ENCODE peak calls at places on chromosomes 13 and 19, in six cellular contexts. Y is epithelial cell of esophagus, J is GM10248, R is lower lobe of right lung, H is heart right ventricle, F is fibroblast of lung. X is an unnamed sample.

GRCh38 chr19:17725422-17726078 is 6.3 kb downstream of the MAP1S start:
- DNase-seq in Y (no peak), J (no peak), R (no peak), H (no peak), F (no peak), X (no peak)

GRCh38 chr19:1683869-1684572 is 31.6 kb upstream of the TCF3 start:
- DNase-seq in Y (no peak), J (no peak), R (no peak), H (no peak), F (no peak), X (no peak)

GRCh38 chr13:31699650-31700049 is 39.7 kb upstream of the RXFP2 start:
- DNase-seq in Y (no peak), J (no peak), R (no peak), H (no peak), F (no peak), X (no peak)

GRCh38 chr19:56015756-56016155 is 29.2 kb downstream of the NLRP5 start:
- DNase-seq in Y (no peak), J (no peak), R (no peak), H (no peak), F (no peak), X (no peak)

GRCh38 chr19:55355213-55355821 is 798 bp upstream of the COX6B2 start:
- DNase-seq in Y (peak), J (no peak), R (no peak), H (no peak), F (no peak), X (no peak)

GRCh38 chr19:55384576-55385235 is 614 bp upstream of the TMEM238 start:
- DNase-seq in Y (no peak), J (no peak), R (peak), H (no peak), F (no peak), X (no peak)

GRCh38 chr13:100721885-100722512 is 47.4 kb upstream of the TMTC4 start:
- DNase-seq in Y (peak), J (peak), R (no peak), H (peak), F (peak), X (peak)

GRCh38 chr19:46270521-46271256 is 26.2 kb upstream of the HIF3A start:
- DNase-seq in Y (no peak), J (no peak), R (no peak), H (no peak), F (no peak), X (no peak)

GRCh38 chr19:54010474-54010873 is 19.0 kb downstream of the CACNG6 start:
- DNase-seq in Y (no peak), J (no peak), R (no peak), H (no peak), F (no peak), X (no peak)

GRCh38 chr13:31980842-31981241 is 50.7 kb upstream of the FRY start:
- DNase-seq in Y (no peak), J (no peak), R (no peak), H (no peak), F (no peak), X (no peak)

GRCh38 chr19:55158423-55158822 is 891 bp upstream of the TNNI3 start:
- DNase-seq in Y (no peak), J (no peak), R (no peak), H (no peak), F (no peak), X (no peak)

GRCh38 chr19:30256510-30256850 is 115.7 kb upstream of the ZNF536 start:
- DNase-seq in Y (no peak), J (no peak), R (no peak), H (no peak), F (no peak), X (no peak)

GRCh38 chr19:48836089-48837017 is at the start of gene HSD17B14:
- DNase-seq in Y (no peak), J (no peak), R (no peak), H (peak), F (peak), X (peak)

GRCh38 chr13:75776550-75776949 is 140.4 kb downstream of the LMO7 start:
- DNase-seq in Y (no peak), J (no peak), R (no peak), H (no peak), F (no peak), X (no peak)

GRCh38 chr19:29467824-29468401 is 57.9 kb upstream of the VSTM2B start:
- DNase-seq in Y (peak), J (no peak), R (no peak), H (no peak), F (no peak), X (peak)

GRCh38 chr19:17240062-17240854 is 5.5 kb downstream of the NR2F6 start:
- DNase-seq in Y (no peak), J (no peak), R (no peak), H (no peak), F (no peak), X (no peak)

GRCh38 chr19:14699641-14700040 is 9.8 kb downstream of the ZNF333 start:
- DNase-seq in Y (no peak), J (no peak), R (no peak), H (no peak), F (no peak), X (no peak)

GRCh38 chr19:3120611-3121231 is 15.1 kb upstream of the GNA15 start:
- DNase-seq in Y (no peak), J (no peak), R (no peak), H (no peak), F (no peak), X (no peak)

GRCh38 chr13:112849500-112849899 is 119.5 kb upstream of the MCF2L start:
- DNase-seq in Y (no peak), J (no peak), R (no peak), H (no peak), F (peak), X (no peak)

GRCh38 chr13:30877335-30877734 is 28.7 kb upstream of the MEDAG start:
- DNase-seq in Y (no peak), J (no peak), R (no peak), H (no peak), F (peak), X (peak)

GRCh38 chr13:65593298-65593874 is 1636.8 kb downstream of the PCDH9 start:
- DNase-seq in Y (no peak), J (no peak), R (no peak), H (no peak), F (no peak), X (no peak)

GRCh38 chr13:57629391-57629804 is 2.1 kb upstream of the PCDH17 start:
- DNase-seq in Y (no peak), J (no peak), R (no peak), H (peak), F (no peak), X (no peak)

GRCh38 chr13:39362652-39363390 is 240.2 kb downstream of the LHFPL6 start:
- DNase-seq in Y (peak), J (no peak), R (no peak), H (no peak), F (no peak), X (no peak)

GRCh38 chr13:83845121-83845520 is 37.2 kb downstream of the SLITRK1 start:
- DNase-seq in Y (no peak), J (no peak), R (no peak), H (no peak), F (peak), X (peak)

GRCh38 chr13:46552302-46552680 is 679 bp upstream of the LRCH1 start:
- DNase-seq in Y (no peak), J (no peak), R (no peak), H (no peak), F (no peak), X (no peak)

GRCh38 chr19:4567584-4568071 is 8.1 kb upstream of the SEMA6B start:
- DNase-seq in Y (peak), J (no peak), R (peak), H (peak), F (no peak), X (peak)

DNA sequence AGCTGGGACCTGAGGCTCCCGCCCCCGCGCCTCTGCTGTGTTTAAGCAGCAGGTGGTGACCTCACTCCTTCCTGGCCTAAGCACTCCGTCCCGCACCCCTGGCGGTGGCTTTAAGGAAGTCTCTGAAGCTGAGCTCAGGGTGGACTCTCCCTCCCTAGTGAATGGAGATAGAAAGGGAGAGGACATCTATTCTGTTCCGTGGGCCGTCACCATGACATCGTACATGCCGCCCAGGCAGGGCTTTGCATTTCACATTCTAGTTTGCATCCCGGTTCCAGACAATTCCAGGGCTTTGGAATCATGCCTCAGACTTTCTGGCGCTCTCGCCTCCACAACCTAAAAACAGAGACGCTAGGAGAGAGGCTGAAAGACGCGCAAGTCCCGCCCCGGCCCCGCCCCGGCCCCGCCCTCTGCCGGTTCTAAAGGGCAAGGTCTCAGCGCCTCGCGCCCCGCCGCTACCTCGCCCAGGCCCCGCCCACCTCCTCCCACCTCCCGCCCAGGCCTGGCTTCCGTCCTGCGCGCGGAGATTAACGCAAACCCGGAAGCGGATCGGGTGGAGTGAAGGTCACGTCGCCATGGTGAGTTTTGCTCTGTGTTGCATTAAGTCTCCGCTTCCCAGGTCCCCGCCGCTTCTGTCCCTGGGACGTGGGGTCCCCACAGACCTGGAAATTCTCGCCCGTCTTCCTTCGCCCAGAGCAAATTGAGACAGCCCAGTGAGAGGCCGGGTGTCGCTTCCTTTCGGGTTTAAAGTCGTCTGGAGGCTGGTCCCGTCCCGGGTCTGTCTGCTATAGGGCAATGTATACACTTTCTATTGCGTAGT is at the start of gene ZNF808:
- DNase-seq in Y (peak), J (peak), R (peak), H (peak), F (peak), X (peak)
- TF ChIP-seq CTCF in Y (peak), J (peak), R (peak), H (peak), F (peak), X (peak)

DNA sequence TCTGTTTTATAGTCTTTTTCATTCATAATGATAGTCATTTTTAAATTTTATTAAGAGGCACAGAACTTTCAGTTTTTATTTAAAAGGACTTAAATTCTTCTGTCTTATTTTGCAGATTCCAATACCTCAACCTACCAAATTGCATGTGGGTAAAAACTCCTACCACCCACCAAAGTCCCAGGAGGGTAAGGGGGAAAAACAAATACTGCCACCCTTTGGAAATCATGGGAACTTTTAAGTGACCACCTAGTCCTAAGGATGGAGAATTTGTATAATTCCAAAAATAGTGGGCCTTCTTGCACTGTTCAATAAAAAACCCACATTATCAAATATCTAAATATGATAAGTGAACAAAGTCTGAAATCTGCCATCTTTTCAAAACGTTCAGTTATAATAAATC is 9.7 kb downstream of the SUPT20H start:
- DNase-seq in Y (no peak), J (no peak), R (no peak), H (no peak), F (no peak), X (no peak)
- TF ChIP-seq CTCF in Y (no peak), J (no peak), R (no peak), H (no peak), F (peak), X (peak)

GRCh38 chr13:49679244-49679643 is 12.0 kb downstream of the EBPL start:
- DNase-seq in Y (peak), J (peak), R (no peak), H (no peak), F (peak), X (no peak)
- TF ChIP-seq CTCF in Y (peak), J (peak), R (no peak), H (no peak), F (peak), X (no peak)

DNA sequence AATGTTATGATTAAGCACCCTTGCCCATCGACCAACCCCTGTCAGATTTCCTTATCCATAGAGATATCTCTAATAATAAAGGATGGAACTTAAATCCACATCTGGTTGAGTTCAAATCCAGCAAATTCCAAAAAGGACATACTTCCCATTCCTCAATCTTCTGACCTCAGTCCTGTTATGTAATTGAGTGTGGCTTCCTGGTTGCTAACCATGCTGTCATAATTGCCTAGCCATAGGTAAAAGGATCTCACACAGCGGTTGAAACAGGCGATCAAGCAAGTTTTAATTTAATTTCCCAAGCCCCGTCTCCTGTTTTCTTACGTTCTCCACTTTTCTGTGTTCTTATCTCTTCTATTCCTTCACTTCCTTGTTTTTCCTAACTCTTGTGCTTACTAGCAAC is 550.3 kb downstream of the GPC6 start:
- DNase-seq in Y (peak), J (no peak), R (no peak), H (no peak), F (peak), X (peak)
- TF ChIP-seq CTCF in Y (no peak), J (no peak), R (no peak), H (no peak), F (no peak), X (no peak)

DNA sequence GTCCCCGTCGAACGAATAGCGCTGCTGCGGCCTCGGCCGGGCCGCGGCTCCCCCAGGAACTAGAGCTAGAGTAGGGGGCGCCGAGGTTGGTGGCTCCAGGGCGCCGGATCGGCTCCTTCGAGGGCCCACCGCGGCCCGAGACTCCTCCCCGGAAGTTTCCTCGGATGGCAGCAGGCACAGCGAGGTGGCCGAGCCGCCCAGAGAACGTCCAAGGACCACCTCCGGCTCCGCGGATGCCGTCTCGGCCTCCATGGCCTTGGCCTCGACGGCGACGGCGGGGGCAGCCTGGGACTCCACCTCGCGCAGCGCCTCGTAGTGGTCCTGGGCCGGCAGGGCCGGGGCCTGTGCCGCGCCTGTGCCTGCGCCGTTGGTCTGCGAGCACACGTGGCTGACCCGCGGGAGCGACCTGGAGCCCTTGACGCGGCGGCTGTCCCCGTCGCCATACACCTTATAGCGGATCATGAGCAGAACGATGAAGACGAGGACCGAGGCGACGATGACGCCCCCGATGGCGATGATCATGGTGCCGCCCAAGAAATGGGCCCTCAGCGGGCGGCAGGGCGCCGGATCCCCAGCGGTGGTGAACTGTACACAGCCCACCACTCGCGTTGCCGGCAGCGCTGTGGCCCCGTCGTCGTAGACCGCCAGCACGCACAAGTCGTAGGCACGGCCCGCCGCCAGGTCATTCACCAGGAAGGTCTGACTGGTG is 11.8 kb downstream of the IFNL1 start:
- DNase-seq in Y (no peak), J (peak), R (no peak), H (no peak), F (no peak), X (no peak)
- TF ChIP-seq CTCF in Y (no peak), J (no peak), R (no peak), H (no peak), F (no peak), X (no peak)

GRCh38 chr13:52002361-52002760 is 8.9 kb downstream of the ATP7B start:
- DNase-seq in Y (peak), J (no peak), R (no peak), H (no peak), F (no peak), X (no peak)

GRCh38 chr13:52006491-52007245 is 4.6 kb downstream of the ATP7B start:
- DNase-seq in Y (no peak), J (no peak), R (no peak), H (no peak), F (no peak), X (no peak)

GRCh38 chr13:52001120-52001731 is 10.0 kb downstream of the ATP7B start:
- DNase-seq in Y (peak), J (peak), R (no peak), H (no peak), F (peak), X (peak)

GRCh38 chr13:52003551-52003950 is 7.7 kb downstream of the ATP7B start:
- DNase-seq in Y (no peak), J (no peak), R (no peak), H (no peak), F (no peak), X (no peak)

GRCh38 chr13:52004508-52005183 is 6.6 kb downstream of the ATP7B start:
- DNase-seq in Y (no peak), J (no peak), R (no peak), H (no peak), F (no peak), X (no peak)
- TF ChIP-seq CTCF in Y (no peak), J (no peak), R (no peak), H (no peak), F (no peak), X (no peak)